ENCODE peak calls at places on chromosomes 2 and 18, in four cellular contexts. G, L, J and M are unnamed samples.

GRCh38 chr2:217394510-217395351 is 534.9 kb upstream of the TNP1 start:
- DNase-seq in G (no peak), L (no peak), J (no peak), M (no peak)

GRCh38 chr2:44793322-44793870 is 148.1 kb upstream of the SIX3 start:
- DNase-seq in G (no peak), L (no peak), J (no peak), M (no peak)

GRCh38 chr2:174125151-174125550 is 123.2 kb downstream of the OLA1 start:
- DNase-seq in G (no peak), L (no peak), J (no peak), M (no peak)

GRCh38 chr2:223944166-223944703 is 900 bp downstream of the WDFY1 start:
- DNase-seq in G (peak), L (no peak), J (no peak), M (peak)

GRCh38 chr2:31476511-31477171 is 62.1 kb upstream of the XDH start:
- DNase-seq in G (no peak), L (peak), J (no peak), M (no peak)

GRCh38 chr2:236498369-236498768 is 71.3 kb upstream of the ACKR3 start:
- DNase-seq in G (no peak), L (peak), J (no peak), M (no peak)

GRCh38 chr2:39153312-39153711 is 32.5 kb upstream of the SOS1 start:
- DNase-seq in G (no peak), L (peak), J (no peak), M (no peak)

GRCh38 chr2:96824079-96824870 is 8.2 kb downstream of the CNNM3 start:
- DNase-seq in G (no peak), L (no peak), J (no peak), M (no peak)

GRCh38 chr2:33577660-33578059 is 21.4 kb downstream of the FAM98A start:
- DNase-seq in G (no peak), L (no peak), J (no peak), M (no peak)

GRCh38 chr2:2708575-2708974 is 377.5 kb upstream of the MYT1L start:
- DNase-seq in G (no peak), L (no peak), J (no peak), M (no peak)

GRCh38 chr2:241636182-241636982 is 576 bp downstream of the THAP4 start:
- DNase-seq in G (peak), L (no peak), J (no peak), M (peak)

GRCh38 chr2:231707625-231708049 is 688 bp upstream of the PTMA start:
- DNase-seq in G (no peak), L (no peak), J (no peak), M (no peak)

GRCh38 chr2:148209598-148209997 is 188.7 kb downstream of the MBD5 start:
- DNase-seq in G (no peak), L (no peak), J (no peak), M (no peak)

GRCh38 chr2:10982931-10983701 is 71.4 kb downstream of the KCNF1 start:
- DNase-seq in G (no peak), L (no peak), J (no peak), M (peak)

GRCh38 chr2:235378944-235379343 is 114.9 kb upstream of the AGAP1 start:
- DNase-seq in G (no peak), L (no peak), J (no peak), M (no peak)

GRCh38 chr18:32674491-32674890 is 98.3 kb downstream of the KLHL14 start:
- DNase-seq in G (no peak), L (no peak), J (no peak), M (no peak)

GRCh38 chr2:214193943-214194342 is 216.9 kb upstream of the VWC2L start:
- DNase-seq in G (no peak), L (peak), J (no peak), M (no peak)

GRCh38 chr18:64659186-64659585 is 510.3 kb upstream of the LINC00305 start:
- DNase-seq in G (no peak), L (no peak), J (no peak), M (no peak)

GRCh38 chr18:54881229-54881753 is 53.0 kb downstream of the RAB27B start:
- DNase-seq in G (no peak), L (no peak), J (no peak), M (no peak)

GRCh38 chr2:218294430-218294999 is 2.2 kb upstream of the TMBIM1 start:
- DNase-seq in G (no peak), L (no peak), J (no peak), M (no peak)

GRCh38 chr2:136118819-136119716 is 1.1 kb upstream of the CXCR4 start:
- DNase-seq in G (peak), L (no peak), J (peak), M (peak)

GRCh38 chr2:54565551-54565950 is 109.4 kb downstream of the SPTBN1 start:
- DNase-seq in G (no peak), L (no peak), J (no peak), M (no peak)

GRCh38 chr2:61443342-61444041 is 27.4 kb downstream of the USP34 start:
- DNase-seq in G (no peak), L (no peak), J (no peak), M (no peak)

GRCh38 chr2:240445961-240446538 is 10.6 kb downstream of the GPC1 start:
- DNase-seq in G (no peak), L (no peak), J (no peak), M (no peak)

GRCh38 chr18:79587298-79588125 is 92.1 kb upstream of the CTDP1 start:
- DNase-seq in G (no peak), L (no peak), J (no peak), M (no peak)

GRCh38 chr2:144624451-144624850 is 104.5 kb upstream of the ZEB2 start:
- DNase-seq in G (no peak), L (no peak), J (no peak), M (no peak)

GRCh38 chr2:144998435-144998834 is 478.5 kb upstream of the ZEB2 start:
- DNase-seq in G (no peak), L (no peak), J (no peak), M (no peak)

GRCh38 chr2:158539176-158539895 is 82.6 kb downstream of the PKP4 start:
- DNase-seq in G (no peak), L (peak), J (no peak), M (no peak)

GRCh38 chr2:215485032-215485431 is 49.2 kb upstream of the FN1 start:
- DNase-seq in G (no peak), L (no peak), J (no peak), M (no peak)

GRCh38 chr2:233438573-233439147 is 84.4 kb downstream of the DGKD start:
- DNase-seq in G (no peak), L (no peak), J (no peak), M (no peak)

GRCh38 chr2:219902870-219903269 is 275.4 kb downstream of the SLC4A3 start:
- DNase-seq in G (no peak), L (no peak), J (no peak), M (no peak)

GRCh38 chr2:26018184-26018716 is 15.6 kb upstream of the RAB10 start:
- DNase-seq in G (no peak), L (peak), J (no peak), M (no peak)